ENCODE peak calls at places on chromosomes 11 and 22, in ten cellular contexts. C, H, P, O, Q, J, S, T, N and B are unnamed samples.
A peak's percentile ranks its signal among the peaks of the same experiment; 100 is the strongest.

GRCh38 chr11:118912742-118913410 is 12.8 kb downstream of the BCL9L start:
- DNase-seq in C (no peak), H (no peak), P (no peak), O (peak; percentile 77), Q (no peak), J (peak; percentile 62), S (no peak), T (no peak), N (no peak), B (no peak)

GRCh38 chr22:40050258-40050657 is 55.5 kb downstream of the FAM83F start:
- DNase-seq in C (no peak), H (no peak), P (no peak), O (no peak), Q (no peak), J (peak; percentile 27), S (no peak), T (no peak), N (no peak), B (no peak)

GRCh38 chr22:35688913-35689675 is 28.6 kb upstream of the APOL5 start:
- DNase-seq in C (no peak), H (peak; percentile 24), P (no peak), O (no peak), Q (no peak), J (no peak), S (no peak), T (no peak), N (no peak), B (no peak)

GRCh38 chr11:116986521-116987105 is 111.6 kb downstream of the SIK3 start:
- DNase-seq in C (peak; percentile 28), H (no peak), P (no peak), O (no peak), Q (no peak), J (no peak), S (peak; percentile 41), T (no peak), N (no peak), B (no peak)

GRCh38 chr11:128026596-128026995 is 560.8 kb downstream of the ETS1 start:
- DNase-seq in C (no peak), H (no peak), P (no peak), O (no peak), Q (no peak), J (no peak), S (no peak), T (no peak), N (no peak), B (no peak)

GRCh38 chr11:28757725-28758515 is 649.7 kb downstream of the METTL15 start:
- DNase-seq in C (no peak), H (no peak), P (no peak), O (no peak), Q (no peak), J (no peak), S (no peak), T (no peak), N (no peak), B (no peak)

GRCh38 chr11:121105063-121105480 is 4.0 kb downstream of the TECTA start:
- DNase-seq in C (no peak), H (no peak), P (no peak), O (no peak), Q (no peak), J (no peak), S (no peak), T (no peak), N (no peak), B (no peak)

GRCh38 chr11:58564226-58564625 is 11.4 kb downstream of the LPXN start:
- DNase-seq in C (no peak), H (no peak), P (no peak), O (no peak), Q (no peak), J (no peak), S (no peak), T (no peak), N (no peak), B (no peak)

GRCh38 chr11:15500643-15501042 is 385.9 kb downstream of the INSC start:
- DNase-seq in C (peak; percentile 9), H (no peak), P (no peak), O (no peak), Q (no peak), J (no peak), S (no peak), T (no peak), N (no peak), B (no peak)

GRCh38 chr11:101034076-101034475 is 95.5 kb downstream of the PGR start:
- DNase-seq in C (no peak), H (no peak), P (no peak), O (no peak), Q (no peak), J (no peak), S (no peak), T (no peak), N (peak; percentile 67), B (peak; percentile 38)

GRCh38 chr11:35404397-35404775 is 15.0 kb downstream of the SLC1A2 start:
- DNase-seq in C (peak; percentile 87), H (peak; percentile 79), P (peak; percentile 56), O (no peak), Q (peak; percentile 29), J (peak; percentile 27), S (peak; percentile 18), T (no peak), N (no peak), B (peak; percentile 74)

GRCh38 chr11:86486261-86487030 is 111.8 kb downstream of the CCDC81 start:
- DNase-seq in C (no peak), H (no peak), P (no peak), O (peak; percentile 80), Q (no peak), J (no peak), S (no peak), T (no peak), N (no peak), B (no peak)

GRCh38 chr11:12746593-12747097 is 72.4 kb downstream of the TEAD1 start:
- DNase-seq in C (peak; percentile 95), H (peak; percentile 82), P (peak; percentile 86), O (no peak), Q (peak; percentile 72), J (no peak), S (peak; percentile 29), T (no peak), N (no peak), B (no peak)

GRCh38 chr11:123478352-123478986 is 48.4 kb downstream of the GRAMD1B start:
- DNase-seq in C (peak; percentile 92), H (no peak), P (peak; percentile 72), O (no peak), Q (peak; percentile 76), J (peak; percentile 42), S (peak; percentile 64), T (no peak), N (peak; percentile 11), B (peak; percentile 43)

GRCh38 chr22:22957090-22957489 is 69.5 kb downstream of the IGLL5 start:
- DNase-seq in C (no peak), H (no peak), P (no peak), O (no peak), Q (no peak), J (no peak), S (no peak), T (peak; percentile 64), N (no peak), B (no peak)

GRCh38 chr22:41094036-41094435 is 1.6 kb downstream of the EP300 start:
- DNase-seq in C (peak; percentile 46), H (no peak), P (no peak), O (no peak), Q (peak; percentile 10), J (peak; percentile 39), S (peak; percentile 31), T (no peak), N (no peak), B (no peak)

GRCh38 chr11:95652002-95652472 is 137.5 kb downstream of the FAM76B start:
- DNase-seq in C (no peak), H (no peak), P (no peak), O (no peak), Q (peak; percentile 27), J (no peak), S (no peak), T (no peak), N (peak; percentile 16), B (no peak)

GRCh38 chr22:34608716-34609115 is 457.2 kb upstream of the ISX start:
- DNase-seq in C (no peak), H (no peak), P (no peak), O (no peak), Q (no peak), J (no peak), S (no peak), T (no peak), N (no peak), B (no peak)

GRCh38 chr11:18834754-18835466 is 43.3 kb upstream of the PTPN5 start:
- DNase-seq in C (no peak), H (no peak), P (no peak), O (no peak), Q (no peak), J (no peak), S (no peak), T (no peak), N (no peak), B (no peak)
- H3K27ac ChIP-seq in C (no peak overlapping the region), H (no peak overlapping the region), P (no peak overlapping the region), O (no peak overlapping the region), Q (no peak overlapping the region), J (no peak overlapping the region), S (no peak overlapping the region), T (no peak overlapping the region), N (no peak overlapping the region), B (no peak overlapping the region)

GRCh38 chr11:83401506-83402225 is 115.5 kb upstream of the CCDC90B start:
- DNase-seq in C (no peak), H (no peak), P (no peak), O (no peak), Q (no peak), J (no peak), S (no peak), T (no peak), N (no peak), B (no peak)
- TF ChIP-seq POLR2AphosphoS5 in C (no peak), H (no peak), P (no peak), O (no peak), Q (no peak), J (no peak), S (no peak), T (no peak), N (no peak), B (no peak)

GRCh38 chr22:20804650-20805049 is 30.7 kb downstream of the SERPIND1 start:
- DNase-seq in C (no peak), H (no peak), P (no peak), O (no peak), Q (no peak), J (no peak), S (no peak), T (no peak), N (no peak), B (no peak)
- H3K4me3 ChIP-seq in C (no peak overlapping the region), H (no peak overlapping the region), P (no peak overlapping the region), O (no peak overlapping the region), Q (no peak overlapping the region), J (no peak overlapping the region), S (no peak overlapping the region), T (no peak overlapping the region), N (no peak overlapping the region), B (no peak overlapping the region)

DNA sequence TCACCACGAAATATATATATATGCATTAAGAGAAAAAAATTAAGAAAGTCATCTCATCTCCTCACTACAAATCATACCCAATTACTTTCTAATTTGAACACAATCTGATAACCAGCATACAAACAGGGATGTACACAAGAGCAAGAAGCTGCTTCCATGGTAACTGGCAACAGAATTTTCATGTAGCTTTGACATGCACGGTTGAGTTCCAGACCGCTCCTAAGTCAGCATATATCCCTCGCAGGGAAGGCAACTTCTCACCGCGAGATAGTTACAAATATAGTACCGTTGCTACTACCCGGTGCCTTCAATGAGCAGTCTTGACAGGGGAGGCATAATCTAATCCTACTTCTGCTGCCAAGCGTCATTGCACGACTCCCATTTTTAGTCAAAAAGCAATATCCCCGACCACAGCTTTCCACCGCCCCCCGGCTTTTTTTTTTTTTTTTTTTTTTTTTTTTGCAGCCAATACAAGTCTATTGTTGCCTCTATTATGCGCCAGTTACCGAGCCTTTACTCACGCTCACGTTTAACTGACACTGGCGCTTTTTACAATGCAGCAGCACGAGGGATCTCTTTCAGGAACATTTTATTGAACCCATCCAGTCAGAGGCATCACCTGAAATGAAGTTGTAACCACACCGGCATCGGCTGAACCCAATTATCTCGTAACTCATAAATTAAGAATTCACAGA is 2.2 kb downstream of the CADM1 start:
- DNase-seq in C (peak; percentile 30), H (no peak), P (no peak), O (no peak), Q (peak; percentile 42), J (no peak), S (peak; percentile 37), T (no peak), N (no peak), B (no peak)
- H3K27ac ChIP-seq in C (no peak overlapping the region), H (no peak overlapping the region), P (no peak overlapping the region), O (no peak overlapping the region), Q (peak overlapping the region; percentile 93), J (no peak overlapping the region), S (peak overlapping the region; percentile 67), T (no peak overlapping the region), N (no peak overlapping the region), B (no peak overlapping the region)